ENCODE peak calls at places on chromosomes 7 and 10, in eight cellular contexts. Y, E, G, S, Z, U, X and W are unnamed samples.
A peak's percentile ranks its signal among the peaks of the same experiment; 100 is the strongest.

GRCh38 chr7:27156508-27156898 is at the start of gene HOXA7:
- DNase-seq in E (no peak), U (no peak), Z (peak; percentile 84), G (no peak), Y (no peak), X (peak; percentile 48), S (peak; percentile 39), W (no peak)

GRCh38 chr7:139871820-139872219 is 42.8 kb downstream of the TBXAS1 start:
- DNase-seq in S (no peak), G (no peak), Z (no peak), E (no peak), U (no peak), Y (no peak), X (no peak), W (no peak)

GRCh38 chr7:76259124-76260086 is 43.1 kb upstream of the HSPB1 start:
- DNase-seq in S (no peak), E (no peak), X (no peak), G (no peak), Y (no peak), U (no peak), Z (no peak), W (no peak)

GRCh38 chr10:29377333-29377961 is 88.6 kb downstream of the LYZL1 start:
- DNase-seq in E (no peak), Z (no peak), Y (no peak), X (no peak), U (peak; percentile 49), S (no peak), G (peak; percentile 54), W (no peak)

GRCh38 chr7:36286241-36286640 is 103.4 kb upstream of the ANLN start:
- DNase-seq in S (no peak), E (no peak), Y (no peak), X (peak; percentile 76), U (no peak), G (no peak), Z (peak; percentile 7), W (no peak)

GRCh38 chr7:30562498-30562897 is 32.2 kb upstream of the GARS1 start:
- DNase-seq in U (no peak), Z (no peak), X (no peak), E (no peak), G (no peak), S (no peak), Y (peak; percentile 68), W (no peak)

GRCh38 chr7:66886152-66886551 is 34.9 kb upstream of the TMEM248 start:
- DNase-seq in X (no peak), U (peak; percentile 17), S (no peak), E (no peak), Y (no peak), Z (no peak), G (no peak), W (no peak)

GRCh38 chr10:79904671-79905321 is 44.1 kb downstream of the SFTPD start:
- DNase-seq in S (peak; percentile 28), Y (no peak), U (no peak), Z (no peak), E (peak; percentile 63), X (peak; percentile 67), G (peak; percentile 41), W (no peak)

GRCh38 chr10:130969700-130970099 is 341.8 kb downstream of the TCERG1L start:
- DNase-seq in S (no peak), E (no peak), G (no peak), Y (no peak), Z (no peak), U (no peak), X (no peak), W (no peak)

GRCh38 chr7:141992154-141992553 is 3.5 kb upstream of the MGAM start:
- DNase-seq in X (no peak), U (no peak), Z (no peak), G (no peak), E (no peak), S (no peak), Y (no peak), W (no peak)

GRCh38 chr7:57407125-57407524 is 42.9 kb upstream of the ZNF716 start:
- DNase-seq in Z (no peak), E (no peak), G (no peak), S (no peak), X (no peak), Y (no peak), U (no peak), W (no peak)

GRCh38 chr10:126876456-126876855 is 28.8 kb upstream of the DOCK1 start:
- DNase-seq in S (no peak), Y (no peak), U (no peak), G (no peak), X (no peak), E (no peak), Z (no peak), W (no peak)

GRCh38 chr10:121942749-121943148 is 14.9 kb upstream of the ATE1 start:
- DNase-seq in Y (peak; percentile 89), U (no peak), Z (no peak), X (no peak), S (no peak), E (no peak), G (no peak), W (no peak)

GRCh38 chr7:6556196-6556595 is 4.9 kb upstream of the GRID2IP start:
- DNase-seq in E (no peak), S (no peak), Y (no peak), X (no peak), Z (no peak), G (no peak), U (no peak), W (no peak)

GRCh38 chr7:64872809-64873500 is 30.1 kb upstream of the ZNF273 start:
- DNase-seq in Z (no peak), X (no peak), U (no peak), S (no peak), Y (no peak), G (no peak), E (no peak), W (no peak)

GRCh38 chr10:1183033-1183396 is 126.8 kb downstream of the WDR37 start:
- DNase-seq in Y (no peak), S (no peak), U (no peak), E (no peak), G (no peak), Z (no peak), X (no peak), W (no peak)

GRCh38 chr10:100007239-100008141 is 2.3 kb downstream of the DNMBP start:
- DNase-seq in S (no peak), U (no peak), Z (no peak), X (no peak), E (no peak), Y (no peak), G (no peak), W (no peak)

GRCh38 chr10:86410542-86411124 is 44.0 kb upstream of the GRID1 start:
- DNase-seq in S (no peak), X (no peak), Y (no peak), G (no peak), U (no peak), Z (no peak), E (no peak), W (no peak)

GRCh38 chr7:50667338-50667737 is 102.1 kb upstream of the DDC start:
- DNase-seq in G (no peak), U (no peak), Y (no peak), S (no peak), X (no peak), E (no peak), Z (no peak), W (no peak)

GRCh38 chr10:124708246-124708779 is 35.9 kb downstream of the FAM53B start:
- DNase-seq in Z (no peak), U (no peak), S (no peak), Y (no peak), X (no peak), E (no peak), G (no peak), W (no peak)

GRCh38 chr7:36309716-36310115 is 79.9 kb upstream of the ANLN start:
- DNase-seq in S (no peak), E (no peak), Z (no peak), X (peak; percentile 21), Y (no peak), G (no peak), U (no peak), W (no peak)

GRCh38 chr10:5043716-5044115 is 40.1 kb upstream of the AKR1C2 start:
- DNase-seq in Z (no peak), Y (no peak), X (no peak), G (no peak), U (no peak), E (no peak), S (no peak), W (no peak)

GRCh38 chr7:145848691-145849090 is 267.9 kb upstream of the CNTNAP2 start:
- DNase-seq in Z (no peak), U (no peak), Y (no peak), E (peak; percentile 25), G (no peak), X (no peak), S (no peak), W (no peak)

GRCh38 chr7:21690717-21691116 is 147.9 kb downstream of the DNAH11 start:
- DNase-seq in X (no peak), U (no peak), S (no peak), Y (no peak), G (no peak), E (no peak), Z (no peak), W (peak; percentile 5)
- TF ChIP-seq CTCF in X (no peak), U (no peak), S (no peak), Y (peak; percentile 22), G (no peak), E (no peak), Z (peak; percentile 36), W (peak; percentile 26)

DNA sequence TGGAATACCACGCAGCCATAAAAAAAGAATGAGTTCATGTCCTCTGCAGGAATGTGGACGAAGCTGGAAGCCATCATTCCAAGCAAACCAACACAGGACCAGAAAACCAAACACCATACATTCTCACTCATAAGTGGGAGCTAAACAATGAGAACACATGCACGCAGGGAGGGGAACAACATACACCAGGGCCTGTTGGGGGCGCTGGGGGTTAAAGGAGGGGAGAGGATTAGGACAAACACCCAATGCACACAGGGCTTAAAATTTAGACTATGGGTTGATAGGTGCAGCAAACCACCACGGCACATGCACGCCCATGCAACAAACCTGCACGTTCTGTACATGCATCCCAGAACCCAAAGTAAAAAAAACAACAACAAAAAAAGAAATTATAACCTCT is 23.3 kb downstream of the RNF133 start:
- DNase-seq in X (no peak), G (no peak), E (no peak), S (no peak), Z (no peak), U (no peak), Y (no peak), W (no peak)
- TF ChIP-seq CTCF in X (no peak), G (no peak), E (no peak), S (no peak), Z (no peak), U (no peak), Y (no peak), W (no peak)

DNA sequence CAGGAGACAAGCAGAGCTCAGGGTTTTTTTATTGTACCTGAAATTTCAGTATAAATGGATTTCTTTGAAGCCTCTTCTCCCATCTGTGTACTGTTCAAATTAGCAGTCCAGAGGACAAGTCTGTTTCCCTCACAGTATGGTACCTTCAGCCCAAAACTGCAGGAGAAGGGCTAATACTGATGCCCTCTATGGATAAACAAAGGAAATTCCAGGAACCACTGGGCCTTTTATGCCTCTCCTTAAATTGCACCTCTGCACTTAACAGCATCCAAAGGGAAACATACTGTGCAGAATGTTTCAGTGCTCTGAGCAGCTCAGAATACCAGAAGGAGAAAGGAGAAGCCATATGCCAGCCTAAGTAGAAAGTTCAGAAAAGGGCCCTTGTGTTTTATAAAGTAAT is 111.0 kb downstream of the POU6F2 start:
- DNase-seq in Y (no peak), G (no peak), X (no peak), U (no peak), E (no peak), S (no peak), Z (no peak), W (no peak)
- TF ChIP-seq CTCF in Y (no peak), G (no peak), X (no peak), U (no peak), E (no peak), S (no peak), Z (no peak), W (no peak)

GRCh38 chr10:78045237-78045636 is 11.6 kb downstream of the RPS24 start:
- DNase-seq in Y (no peak), X (no peak), U (peak; percentile 63), Z (no peak), S (no peak), G (peak; percentile 69), E (peak; percentile 79), W (no peak)
- TF ChIP-seq CTCF in Y (no peak), X (no peak), U (no peak), Z (no peak), S (no peak), G (no peak), E (peak; percentile 3), W (no peak)